ENCODE peak calls at places on chromosomes 4 and X, in five cellular contexts. U is hippocampal formation; A is AG08396; I is stromal cell of bone marrow; W is CD4-positive, alpha-beta T cell. K is an unnamed sample.

GRCh38 chr4:174520655-174521054 is 1.6 kb downstream of the HPGD start:
- DNase-seq in U (no peak), A (no peak), I (no peak), W (no peak), K (no peak)

GRCh38 chrX:132364313-132364712 is 124.5 kb downstream of the MBNL3 start:
- DNase-seq in U (no peak), A (no peak), I (no peak), W (no peak), K (no peak)

GRCh38 chr4:181821039-181822004 is 421.9 kb upstream of the TENM3 start:
- DNase-seq in U (no peak), A (no peak), I (peak), W (no peak), K (no peak)

GRCh38 chrX:64843224-64843623 is 133.0 kb downstream of the ZC4H2 start:
- DNase-seq in U (no peak), A (no peak), I (no peak), W (no peak), K (no peak)

GRCh38 chrX:15908891-15909290 is 54.3 kb upstream of the AP1S2 start:
- DNase-seq in U (no peak), A (no peak), I (no peak), W (no peak), K (no peak)

GRCh38 chrX:101136235-101136634 is 38.2 kb downstream of the CENPI start:
- DNase-seq in U (no peak), A (no peak), I (no peak), W (no peak), K (no peak)

GRCh38 chr4:10117424-10118354 is 1.1 kb upstream of the WDR1 start:
- DNase-seq in U (no peak), A (no peak), I (no peak), W (peak), K (peak)

GRCh38 chr4:156773648-156774357 is 197.8 kb downstream of the PDGFC start:
- DNase-seq in U (no peak), A (no peak), I (no peak), W (no peak), K (no peak)

GRCh38 chrX:71515039-71515398 is 17.9 kb upstream of the OGT start:
- DNase-seq in U (no peak), A (no peak), I (no peak), W (no peak), K (no peak)

GRCh38 chr4:128653514-128654420 is 155.7 kb upstream of the JADE1 start:
- DNase-seq in U (peak), A (peak), I (no peak), W (no peak), K (no peak)

GRCh38 chr4:94877973-94878372 is 120.2 kb downstream of the BMPR1B start:
- DNase-seq in U (no peak), A (no peak), I (peak), W (no peak), K (no peak)

GRCh38 chr4:55553442-55553841 is 6.7 kb upstream of the CLOCK start:
- DNase-seq in U (no peak), A (peak), I (peak), W (no peak), K (no peak)

GRCh38 chr4:16896871-16897270 is 1.6 kb downstream of the LDB2 start:
- DNase-seq in U (no peak), A (peak), I (no peak), W (no peak), K (no peak)

GRCh38 chrX:4277122-4277521 is 563.7 kb upstream of the PRKX start:
- DNase-seq in U (no peak), A (no peak), I (no peak), W (no peak), K (no peak)

GRCh38 chr4:79613269-79613995 is 205.4 kb upstream of the GK2 start:
- DNase-seq in U (no peak), A (no peak), I (no peak), W (no peak), K (no peak)

GRCh38 chr4:181854142-181854541 is 389.1 kb upstream of the TENM3 start:
- DNase-seq in U (no peak), A (no peak), I (no peak), W (no peak), K (no peak)

GRCh38 chrX:40145670-40146470 is 48.1 kb upstream of the BCOR start:
- DNase-seq in U (no peak), A (peak), I (no peak), W (no peak), K (no peak)

GRCh38 chr4:2805712-2806391 is 13.0 kb downstream of the SH3BP2 start:
- DNase-seq in U (no peak), A (no peak), I (no peak), W (no peak), K (no peak)

GRCh38 chr4:65661469-65661868 is 8.8 kb downstream of the EPHA5 start:
- DNase-seq in U (no peak), A (no peak), I (no peak), W (no peak), K (no peak)

K was measured in NT2/D1.